ENCODE peak calls at places on chromosomes 3 and 15, in eight cellular contexts. P is left lung; U is CD8-positive, alpha-beta T cell; R is HepG2; Y is MM.1S; G is esophagus squamous epithelium; B is IMR-90; L is thyroid gland. V is an unnamed sample.
A peak's percentile ranks its signal among the peaks of the same experiment; 100 is the strongest.

GRCh38 chr3:24548278-24548677 is 53.6 kb upstream of the THRB start:
- DNase-seq in R (no peak), Y (no peak), B (no peak), L (peak; percentile 18), U (no peak), G (no peak), P (no peak), V (no peak)

GRCh38 chr3:126353694-126354321 is 3.4 kb downstream of the KLF15 start:
- DNase-seq in L (no peak), R (peak; percentile 29), G (no peak), Y (peak; percentile 5), B (no peak), U (no peak), P (peak; percentile 50), V (no peak)

GRCh38 chr3:18189651-18190050 is 235.5 kb downstream of the SATB1 start:
- DNase-seq in B (peak; percentile 19), P (no peak), Y (no peak), R (no peak), L (no peak), U (no peak), G (no peak), V (no peak)

GRCh38 chr15:101126618-101127502 is 125.0 kb downstream of the CHSY1 start:
- DNase-seq in R (no peak), B (peak; percentile 81), G (no peak), Y (peak; percentile 48), P (peak; percentile 13), L (no peak), U (peak; percentile 18), V (no peak)

GRCh38 chr15:57696146-57696545 is 10.4 kb upstream of the POLR2M start:
- DNase-seq in Y (no peak), G (no peak), U (no peak), R (no peak), P (no peak), L (no peak), B (no peak), V (no peak)

GRCh38 chr3:126858401-126858800 is 124.5 kb upstream of the PLXNA1 start:
- DNase-seq in Y (no peak), B (no peak), G (no peak), R (no peak), L (no peak), P (no peak), U (no peak), V (no peak)

GRCh38 chr15:40877691-40878090 is 3.7 kb upstream of the RHOV start:
- DNase-seq in B (no peak), Y (no peak), U (no peak), L (no peak), G (no peak), R (no peak), P (no peak), V (no peak)

GRCh38 chr3:14166877-14167605 is 11.4 kb downstream of the XPC start:
- DNase-seq in G (no peak), L (no peak), P (no peak), R (no peak), Y (no peak), U (no peak), B (peak; percentile 26), V (no peak)

GRCh38 chr3:113829576-113830354 is 8.8 kb upstream of the GRAMD1C start:
- DNase-seq in L (no peak), R (no peak), P (no peak), G (no peak), U (no peak), B (no peak), Y (no peak), V (no peak)

GRCh38 chr3:42557849-42558248 is 23.9 kb downstream of the SEC22C start:
- DNase-seq in P (no peak), G (no peak), L (no peak), Y (no peak), U (peak; percentile 36), B (no peak), R (peak; percentile 13), V (no peak)

GRCh38 chr15:90294601-90295269 is 29.3 kb downstream of the NGRN start:
- DNase-seq in U (no peak), B (no peak), P (no peak), R (no peak), L (no peak), G (no peak), Y (no peak), V (no peak)

GRCh38 chr15:77026501-77027110 is 31.7 kb downstream of the PSTPIP1 start:
- DNase-seq in G (no peak), Y (no peak), B (no peak), P (peak; percentile 56), L (no peak), U (peak; percentile 7), R (no peak), V (no peak)

GRCh38 chr3:13281657-13282527 is 138.2 kb downstream of the NUP210 start:
- DNase-seq in Y (no peak), B (no peak), P (no peak), R (peak; percentile 69), L (peak; percentile 34), U (no peak), G (no peak), V (no peak)

GRCh38 chr3:58526124-58526957 is 10.6 kb downstream of the ACOX2 start:
- DNase-seq in R (peak; percentile 88), G (no peak), B (peak; percentile 94), P (no peak), U (no peak), Y (no peak), L (no peak), V (no peak)

GRCh38 chr15:67144609-67145306 is 79.4 kb downstream of the SMAD3 start:
- DNase-seq in P (no peak), G (no peak), L (no peak), B (peak; percentile 96), R (no peak), U (no peak), Y (no peak), V (no peak)

GRCh38 chr3:52352566-52352965 is 36.4 kb downstream of the DNAH1 start:
- DNase-seq in P (no peak), U (no peak), G (no peak), B (no peak), R (no peak), Y (no peak), L (no peak), V (no peak)

GRCh38 chr3:141122455-141123030 is 71.4 kb downstream of the SPSB4 start:
- DNase-seq in P (no peak), L (no peak), G (no peak), U (no peak), R (no peak), Y (no peak), B (no peak), V (no peak)

GRCh38 chr3:42500909-42501308 is 1.5 kb upstream of the VIPR1 start:
- DNase-seq in P (no peak), Y (no peak), G (no peak), L (no peak), R (no peak), B (no peak), U (no peak), V (peak; percentile 2)

GRCh38 chr3:161409069-161409468 is 37.8 kb upstream of the SPTSSB start:
- DNase-seq in B (peak; percentile 23), R (peak; percentile 55), L (peak; percentile 3), G (no peak), Y (peak; percentile 77), P (no peak), U (peak; percentile 39), V (no peak)

GRCh38 chr15:74251187-74251811 is 15.2 kb downstream of the CCDC33 start:
- DNase-seq in B (no peak), L (peak; percentile 98), P (peak; percentile 55), U (no peak), G (no peak), R (no peak), Y (no peak), V (peak; percentile 84)

DNA sequence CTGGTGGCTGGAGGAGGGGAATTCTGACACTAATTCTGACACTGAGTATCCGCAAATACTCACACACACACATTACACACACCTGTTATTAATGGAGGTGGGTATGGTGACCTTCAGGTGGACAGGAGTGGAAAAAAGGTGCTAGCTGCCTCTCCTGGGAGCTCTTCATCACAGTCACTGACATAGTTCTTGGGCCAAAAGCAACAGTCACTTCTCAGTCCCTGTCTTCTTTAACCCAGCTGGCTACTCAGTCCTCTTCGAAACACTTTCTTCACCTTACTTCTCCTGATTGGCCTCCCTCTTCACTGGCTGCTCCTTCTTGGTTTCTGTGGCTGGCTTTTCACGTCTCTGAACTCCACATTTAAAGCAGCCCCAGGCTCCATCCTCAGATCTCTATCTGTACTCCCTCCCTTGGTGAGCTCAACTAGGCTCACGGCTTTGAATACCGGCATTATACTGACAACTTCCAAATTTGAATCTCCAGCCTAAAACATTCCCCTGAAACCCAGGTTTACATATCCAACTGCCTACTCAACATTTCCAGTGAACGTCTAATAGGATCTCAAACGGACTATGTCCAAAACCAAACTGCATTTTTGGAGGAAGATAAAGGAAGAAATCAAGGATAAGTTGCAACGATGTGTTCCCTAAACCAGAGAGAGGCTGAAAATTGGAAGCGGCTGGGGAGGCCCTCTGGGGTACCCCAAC is 53.2 kb upstream of the HEG1 start:
- DNase-seq in L (no peak), Y (no peak), P (no peak), R (no peak), U (no peak), G (no peak), B (no peak), V (no peak)
- H3K27me3 ChIP-seq in L (no peaks in the 10 kb centered on the region), Y (no peaks in the 10 kb centered on the region), P (no peaks in the 10 kb centered on the region), R (no peaks in the 10 kb centered on the region), U (no peaks in the 10 kb centered on the region), G (no peaks in the 10 kb centered on the region), B (no peaks in the 10 kb centered on the region), V (no peaks in the 10 kb centered on the region)

GRCh38 chr3:8635625-8636024 is 9.0 kb downstream of the SSUH2 start:
- DNase-seq in R (no peak), U (no peak), L (no peak), B (no peak), G (no peak), P (no peak), Y (no peak), V (no peak)
- TF ChIP-seq CTCF in R (peak; percentile 63), U (no peak), L (no peak), B (no peak), G (no peak), P (no peak), Y (no peak), V (no peak)

DNA sequence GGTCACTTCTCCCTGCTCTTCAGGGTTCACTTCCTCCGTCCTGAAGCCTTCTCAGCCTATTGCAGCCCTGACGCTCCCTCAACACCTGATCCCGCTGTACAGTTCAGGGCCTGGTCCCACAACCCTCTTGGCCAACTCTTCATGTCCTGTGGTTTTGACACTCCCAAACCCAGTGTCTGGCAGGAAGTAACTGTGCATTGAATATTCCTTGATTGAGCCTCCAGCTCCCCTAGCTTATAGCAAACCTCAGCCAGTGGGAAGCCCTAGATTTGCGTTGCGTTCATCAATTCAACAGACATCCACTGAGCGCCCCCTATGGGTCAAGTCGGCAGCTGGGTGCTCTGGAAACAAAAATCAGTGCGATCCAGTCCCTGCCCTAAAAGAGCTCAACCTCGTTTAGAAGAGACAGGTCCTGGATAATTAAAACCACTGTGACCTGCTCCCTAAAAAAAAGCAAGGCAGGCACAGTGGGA is 13.5 kb downstream of the UBAP1L start:
- DNase-seq in R (peak; percentile 50), P (no peak), G (no peak), B (peak; percentile 63), U (peak; percentile 45), L (peak; percentile 81), Y (peak; percentile 35), V (no peak)
- H3K4me3 ChIP-seq in R (no peak overlapping the region), P (no peak overlapping the region), G (no peak overlapping the region), B (no peak overlapping the region), U (no peak overlapping the region), L (no peak overlapping the region), Y (no peak overlapping the region), V (no peak overlapping the region)

GRCh38 chr15:75822685-75823278 is 20.5 kb upstream of the UBE2Q2 start:
- DNase-seq in L (no peak), G (no peak), U (no peak), Y (no peak), P (no peak), R (no peak), B (no peak), V (no peak)
- H3K27me3 ChIP-seq in L (no peaks in the 10 kb centered on the region), G (no peaks in the 10 kb centered on the region), U (no peaks in the 10 kb centered on the region), Y (no peaks in the 10 kb centered on the region), P (no peaks in the 10 kb centered on the region), R (no peaks in the 10 kb centered on the region), B (peaks cover 7% of the 10 kb centered on the region), V (no peaks in the 10 kb centered on the region)

GRCh38 chr3:172600644-172601065 is 77.4 kb upstream of the TNFSF10 start:
- DNase-seq in Y (no peak), U (no peak), G (no peak), B (no peak), R (no peak), P (no peak), L (no peak), V (no peak)
- TF ChIP-seq CTCF in Y (no peak), U (no peak), G (no peak), B (no peak), R (no peak), P (no peak), L (no peak), V (no peak)